ENCODE peak calls at places on chromosomes 5 and 9, in ten cellular contexts. H is uterus, D is ovary, B is IMR-90, F is HCT116, W is tibial nerve, U is spleen, X is transverse colon, N is stomach, V is endothelial cell of umbilical vein. E is an unnamed sample.

GRCh38 chr5:4348418-4348817 is 752.8 kb downstream of the IRX1 start:
- DNase-seq in H (no peak), D (no peak), B (no peak), F (no peak), W (no peak), U (no peak), X (no peak), N (no peak), V (no peak), E (no peak)

GRCh38 chr5:33725846-33726245 is 165.9 kb downstream of the ADAMTS12 start:
- DNase-seq in H (no peak), D (no peak), B (peak; percentile 35), F (no peak), W (no peak), U (no peak), X (no peak), N (no peak), V (no peak), E (no peak)

GRCh38 chr9:2340046-2340760 is 281.4 kb upstream of the VLDLR start:
- DNase-seq in H (no peak), D (no peak), B (peak; percentile 1), F (no peak), W (no peak), U (no peak), X (no peak), N (no peak), V (no peak), E (no peak)

GRCh38 chr5:173278172-173278571 is 43.2 kb upstream of the NKX2-5 start:
- DNase-seq in H (no peak), D (no peak), B (no peak), F (no peak), W (no peak), U (no peak), X (no peak), N (no peak), V (no peak), E (no peak)

GRCh38 chr9:86641970-86642369 is 287.8 kb upstream of the TUT7 start:
- DNase-seq in H (no peak), D (no peak), B (no peak), F (no peak), W (no peak), U (no peak), X (no peak), N (no peak), V (no peak), E (no peak)

GRCh38 chr9:129673602-129674001 is 8.2 kb downstream of the PRRX2 start:
- DNase-seq in H (no peak), D (no peak), B (no peak), F (no peak), W (no peak), U (no peak), X (no peak), N (no peak), V (no peak), E (no peak)

GRCh38 chr5:116448869-116449453 is 125.7 kb downstream of the SEMA6A start:
- DNase-seq in H (no peak), D (no peak), B (no peak), F (no peak), W (no peak), U (no peak), X (no peak), N (no peak), V (no peak), E (no peak)

GRCh38 chr5:144101616-144102015 is 68.8 kb downstream of the YIPF5 start:
- DNase-seq in H (no peak), D (no peak), B (no peak), F (no peak), W (no peak), U (no peak), X (no peak), N (no peak), V (no peak), E (no peak)

GRCh38 chr9:87405677-87406544 is 91.8 kb upstream of the DAPK1 start:
- DNase-seq in H (peak; percentile 31), D (no peak), B (no peak), F (no peak), W (peak; percentile 50), U (no peak), X (no peak), N (no peak), V (no peak), E (peak; percentile 61)

GRCh38 chr9:128159073-128159783 is 837 bp upstream of the BBLN start:
- DNase-seq in H (peak; percentile 45), D (peak; percentile 57), B (no peak), F (peak; percentile 18), W (no peak), U (no peak), X (peak; percentile 39), N (no peak), V (no peak), E (peak; percentile 55)

GRCh38 chr5:67805666-67806348 is 409.7 kb upstream of the PIK3R1 start:
- DNase-seq in H (no peak), D (no peak), B (no peak), F (no peak), W (no peak), U (no peak), X (no peak), N (no peak), V (no peak), E (no peak)

GRCh38 chr5:174707671-174708070 is 16.7 kb upstream of the MSX2 start:
- DNase-seq in H (no peak), D (no peak), B (no peak), F (no peak), W (no peak), U (no peak), X (no peak), N (no peak), V (no peak), E (no peak)

GRCh38 chr9:137458194-137459146 is 664 bp downstream of the NSMF start:
- DNase-seq in H (peak; percentile 45), D (peak; percentile 69), B (no peak), F (no peak), W (no peak), U (peak; percentile 82), X (peak; percentile 49), N (no peak), V (no peak), E (peak; percentile 44)

DNA sequence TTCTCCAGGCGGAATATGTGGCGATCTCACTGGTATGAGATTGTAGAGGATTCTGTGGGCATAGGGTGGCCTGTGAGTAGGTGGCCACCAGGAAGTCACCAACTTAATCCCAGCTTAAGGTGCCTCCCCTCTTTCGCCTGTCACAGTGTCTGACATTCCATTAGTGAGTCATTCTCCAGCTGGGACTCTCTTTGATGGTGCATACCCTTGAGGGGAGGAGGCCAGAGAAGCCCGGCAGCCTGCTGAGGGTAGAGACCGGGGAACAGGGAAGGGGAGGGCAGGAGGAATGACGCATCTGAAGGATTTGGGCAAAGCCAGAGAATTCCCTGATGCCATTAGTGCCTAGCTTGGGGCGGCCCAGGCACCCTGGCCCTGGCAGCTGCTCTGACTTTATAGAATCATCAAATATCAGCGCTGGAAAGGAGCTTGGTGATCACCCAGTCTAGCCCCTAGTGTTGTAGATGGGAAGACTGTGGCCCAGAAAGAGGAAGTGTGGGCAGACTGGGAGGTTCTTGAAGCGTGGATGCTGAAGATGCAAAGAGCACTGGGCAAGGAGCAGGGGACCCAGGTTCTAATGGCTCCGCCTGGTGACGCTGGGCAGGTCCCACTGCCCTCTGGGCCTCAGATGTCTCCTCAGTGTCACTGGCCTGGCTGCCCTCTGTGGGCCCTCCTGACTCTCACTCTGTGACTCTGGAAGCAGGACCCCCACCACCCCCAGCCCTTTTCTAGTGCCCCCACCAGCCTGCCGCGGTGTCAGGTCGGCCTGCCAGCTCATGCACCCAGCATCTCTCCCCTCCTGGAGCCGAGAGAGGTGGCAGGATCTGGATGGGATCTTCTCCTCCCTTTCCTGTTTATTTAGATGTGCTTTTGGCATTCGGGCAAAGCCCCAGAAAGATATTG is 41.4 kb downstream of the DAB2IP start:
- DNase-seq in H (no peak), D (no peak), B (peak; percentile 52), F (peak; percentile 86), W (no peak), U (no peak), X (no peak), N (no peak), V (no peak), E (no peak)
- TF ChIP-seq POLR2A in H (no peak), D (no peak), B (no peak), F (no peak), W (no peak), U (no peak), X (no peak), N (no peak), V (no peak), E (no peak)

GRCh38 chr9:116372081-116372673 is 218.6 kb downstream of the PAPPA start:
- DNase-seq in H (no peak), D (no peak), B (no peak), F (no peak), W (no peak), U (no peak), X (no peak), N (no peak), V (no peak), E (no peak)
- TF ChIP-seq POLR2A in H (no peak), D (no peak), B (no peak), F (no peak), W (no peak), U (no peak), X (no peak), N (no peak), V (no peak), E (no peak)

GRCh38 chr5:1523793-1524480 is at the start of gene LPCAT1:
- DNase-seq in H (peak; percentile 80), D (peak; percentile 86), B (peak; percentile 60), F (no peak), W (peak; percentile 46), U (peak; percentile 96), X (peak; percentile 79), N (peak; percentile 79), V (peak; percentile 70), E (peak; percentile 86)

GRCh38 chr5:1525624-1525985 is 1.8 kb upstream of the LPCAT1 start:
- DNase-seq in H (no peak), D (no peak), B (no peak), F (no peak), W (peak; percentile 2), U (no peak), X (no peak), N (peak; percentile 18), V (no peak), E (no peak)

GRCh38 chr5:1524481-1524798 is 680 bp upstream of the LPCAT1 start:
- DNase-seq in H (no peak), D (no peak), B (no peak), F (no peak), W (no peak), U (no peak), X (peak; percentile 11), N (no peak), V (no peak), E (no peak)

GRCh38 chr5:1526151-1526631 is 2.4 kb upstream of the LPCAT1 start:
- DNase-seq in H (peak; percentile 13), D (peak; percentile 18), B (no peak), F (no peak), W (peak; percentile 10), U (peak; percentile 74), X (peak; percentile 7), N (peak; percentile 22), V (no peak), E (peak; percentile 44)

GRCh38 chr5:1524799-1525623 is 1.3 kb upstream of the LPCAT1 start:
- DNase-seq in H (peak; percentile 13), D (peak; percentile 43), B (no peak), F (no peak), W (peak; percentile 13), U (peak; percentile 85), X (peak; percentile 7), N (peak; percentile 23), V (no peak), E (peak; percentile 31)
- TF ChIP-seq POLR2A in H (no peak), D (no peak), B (no peak), F (no peak), W (no peak), U (no peak), X (no peak), N (no peak), V (no peak), E (no peak)

GRCh38 chr5:160702856-160703453 is 149.1 kb downstream of the ATP10B start:
- DNase-seq in H (no peak), D (no peak), B (no peak), F (no peak), W (no peak), U (no peak), X (no peak), N (no peak), V (no peak), E (no peak)
- TF ChIP-seq POLR2A in H (no peak), D (no peak), B (no peak), F (no peak), W (no peak), U (no peak), X (no peak), N (no peak), V (no peak), E (no peak)

E was measured in right lobe of liver.